ENCODE peak calls at places on chromosomes 12 and 14, in eight cellular contexts. One of them, this sample, is unnamed.

GRCh38 chr12:92105110-92105509 is 40.5 kb downstream of the BTG1 start:
- DNase-seq in CD4-positive, alpha-beta T cell: no peak
- DNase-seq in cardiac muscle cell: no peak
- DNase-seq in AG04450: no peak
- DNase-seq in HL-60: no peak
- DNase-seq in left lung: no peak
- DNase-seq in IMR-90: no peak
- DNase-seq in coronary artery: no peak
- DNase-seq in this sample: no peak

GRCh38 chr14:37172024-37172869 is at the start of gene SLC25A21:
- DNase-seq in CD4-positive, alpha-beta T cell: no peak
- DNase-seq in cardiac muscle cell: peak; percentile 81
- DNase-seq in AG04450: peak; percentile 59
- DNase-seq in HL-60: peak; percentile 2
- DNase-seq in left lung: peak; percentile 87
- DNase-seq in IMR-90: peak; percentile 82
- DNase-seq in coronary artery: peak; percentile 79
- DNase-seq in this sample: peak; percentile 86

GRCh38 chr14:100820945-100821344 is 5.0 kb upstream of the MEG3 start:
- DNase-seq in CD4-positive, alpha-beta T cell: no peak
- DNase-seq in cardiac muscle cell: no peak
- DNase-seq in AG04450: no peak
- DNase-seq in HL-60: no peak
- DNase-seq in left lung: no peak
- DNase-seq in IMR-90: no peak
- DNase-seq in coronary artery: no peak
- DNase-seq in this sample: no peak

GRCh38 chr12:76470028-76470939 is 89.3 kb downstream of the OSBPL8 start:
- DNase-seq in CD4-positive, alpha-beta T cell: no peak
- DNase-seq in cardiac muscle cell: peak; percentile 83
- DNase-seq in AG04450: peak; percentile 51
- DNase-seq in HL-60: peak; percentile 14
- DNase-seq in left lung: no peak
- DNase-seq in IMR-90: peak; percentile 93
- DNase-seq in coronary artery: no peak
- DNase-seq in this sample: no peak

GRCh38 chr14:64196668-64197411 is 97.3 kb downstream of the ESR2 start:
- DNase-seq in CD4-positive, alpha-beta T cell: no peak
- DNase-seq in cardiac muscle cell: peak; percentile 63
- DNase-seq in AG04450: peak; percentile 11
- DNase-seq in HL-60: no peak
- DNase-seq in left lung: peak; percentile 87
- DNase-seq in IMR-90: peak; percentile 64
- DNase-seq in coronary artery: no peak
- DNase-seq in this sample: no peak

GRCh38 chr14:60922050-60922449 is 58.8 kb downstream of the TRMT5 start:
- DNase-seq in CD4-positive, alpha-beta T cell: no peak
- DNase-seq in cardiac muscle cell: peak; percentile 9
- DNase-seq in AG04450: no peak
- DNase-seq in HL-60: no peak
- DNase-seq in left lung: no peak
- DNase-seq in IMR-90: peak; percentile 62
- DNase-seq in coronary artery: no peak
- DNase-seq in this sample: no peak

GRCh38 chr12:75660805-75661404 is 149.5 kb upstream of the KRR1 start:
- DNase-seq in CD4-positive, alpha-beta T cell: no peak
- DNase-seq in cardiac muscle cell: no peak
- DNase-seq in AG04450: no peak
- DNase-seq in HL-60: no peak
- DNase-seq in left lung: no peak
- DNase-seq in IMR-90: peak; percentile 90
- DNase-seq in coronary artery: no peak
- DNase-seq in this sample: no peak

GRCh38 chr14:80313806-80314205 is 102.5 kb upstream of the DIO2 start:
- DNase-seq in CD4-positive, alpha-beta T cell: no peak
- DNase-seq in cardiac muscle cell: no peak
- DNase-seq in AG04450: peak; percentile 11
- DNase-seq in HL-60: no peak
- DNase-seq in left lung: no peak
- DNase-seq in IMR-90: peak; percentile 34
- DNase-seq in coronary artery: no peak
- DNase-seq in this sample: no peak

GRCh38 chr14:69501362-69501964 is 16.9 kb downstream of the PLEKHD1 start:
- DNase-seq in CD4-positive, alpha-beta T cell: no peak
- DNase-seq in cardiac muscle cell: peak; percentile 51
- DNase-seq in AG04450: no peak
- DNase-seq in HL-60: no peak
- DNase-seq in left lung: no peak
- DNase-seq in IMR-90: peak; percentile 15
- DNase-seq in coronary artery: no peak
- DNase-seq in this sample: peak; percentile 45

GRCh38 chr14:23074906-23075305 is 17.6 kb upstream of the CDH24 start:
- DNase-seq in CD4-positive, alpha-beta T cell: no peak
- DNase-seq in cardiac muscle cell: no peak
- DNase-seq in AG04450: no peak
- DNase-seq in HL-60: no peak
- DNase-seq in left lung: no peak
- DNase-seq in IMR-90: no peak
- DNase-seq in coronary artery: no peak
- DNase-seq in this sample: no peak

GRCh38 chr14:62436256-62436655 is 609.0 kb downstream of the KCNH5 start:
- DNase-seq in CD4-positive, alpha-beta T cell: no peak
- DNase-seq in cardiac muscle cell: no peak
- DNase-seq in AG04450: no peak
- DNase-seq in HL-60: no peak
- DNase-seq in left lung: no peak
- DNase-seq in IMR-90: no peak
- DNase-seq in coronary artery: no peak
- DNase-seq in this sample: no peak

GRCh38 chr12:106841471-106842302 is 67.2 kb downstream of the RIC8B start:
- DNase-seq in CD4-positive, alpha-beta T cell: peak; percentile 16
- DNase-seq in cardiac muscle cell: peak; percentile 71
- DNase-seq in AG04450: no peak
- DNase-seq in HL-60: peak; percentile 20
- DNase-seq in left lung: no peak
- DNase-seq in IMR-90: peak; percentile 45
- DNase-seq in coronary artery: no peak
- DNase-seq in this sample: no peak

GRCh38 chr12:75825686-75826085 is 205.9 kb downstream of the PHLDA1 start:
- DNase-seq in CD4-positive, alpha-beta T cell: no peak
- DNase-seq in cardiac muscle cell: peak; percentile 79
- DNase-seq in AG04450: peak; percentile 39
- DNase-seq in HL-60: no peak
- DNase-seq in left lung: no peak
- DNase-seq in IMR-90: peak; percentile 86
- DNase-seq in coronary artery: no peak
- DNase-seq in this sample: no peak

GRCh38 chr12:80019691-80020090 is 79.6 kb upstream of the OTOGL start:
- DNase-seq in CD4-positive, alpha-beta T cell: no peak
- DNase-seq in cardiac muscle cell: no peak
- DNase-seq in AG04450: no peak
- DNase-seq in HL-60: no peak
- DNase-seq in left lung: no peak
- DNase-seq in IMR-90: no peak
- DNase-seq in coronary artery: no peak
- DNase-seq in this sample: no peak

GRCh38 chr12:85057370-85057963 is 21.3 kb downstream of the LRRIQ1 start:
- DNase-seq in CD4-positive, alpha-beta T cell: no peak
- DNase-seq in cardiac muscle cell: peak; percentile 67
- DNase-seq in AG04450: peak; percentile 13
- DNase-seq in HL-60: peak; percentile 23
- DNase-seq in left lung: no peak
- DNase-seq in IMR-90: peak; percentile 41
- DNase-seq in coronary artery: no peak
- DNase-seq in this sample: no peak

GRCh38 chr12:109902866-109903265 is 2.8 kb downstream of the TCHP start:
- DNase-seq in CD4-positive, alpha-beta T cell: no peak
- DNase-seq in cardiac muscle cell: no peak
- DNase-seq in AG04450: no peak
- DNase-seq in HL-60: no peak
- DNase-seq in left lung: no peak
- DNase-seq in IMR-90: no peak
- DNase-seq in coronary artery: no peak
- DNase-seq in this sample: no peak

GRCh38 chr12:19848426-19848825 is 409.1 kb downstream of the AEBP2 start:
- DNase-seq in CD4-positive, alpha-beta T cell: no peak
- DNase-seq in cardiac muscle cell: peak; percentile 59
- DNase-seq in AG04450: no peak
- DNase-seq in HL-60: no peak
- DNase-seq in left lung: no peak
- DNase-seq in IMR-90: no peak
- DNase-seq in coronary artery: no peak
- DNase-seq in this sample: no peak

GRCh38 chr12:69682136-69682755 is 16.9 kb downstream of the BEST3 start:
- DNase-seq in CD4-positive, alpha-beta T cell: no peak
- DNase-seq in cardiac muscle cell: no peak
- DNase-seq in AG04450: no peak
- DNase-seq in HL-60: no peak
- DNase-seq in left lung: no peak
- DNase-seq in IMR-90: no peak
- DNase-seq in coronary artery: no peak
- DNase-seq in this sample: no peak

GRCh38 chr14:54698501-54698900 is 131.6 kb downstream of the SAMD4A start:
- DNase-seq in CD4-positive, alpha-beta T cell: no peak
- DNase-seq in cardiac muscle cell: no peak
- DNase-seq in AG04450: no peak
- DNase-seq in HL-60: no peak
- DNase-seq in left lung: no peak
- DNase-seq in IMR-90: no peak
- DNase-seq in coronary artery: no peak
- DNase-seq in this sample: no peak

GRCh38 chr14:20429801-20430669 is 5.9 kb downstream of the KLHL33 start:
- DNase-seq in CD4-positive, alpha-beta T cell: no peak
- DNase-seq in cardiac muscle cell: no peak
- DNase-seq in AG04450: no peak
- DNase-seq in HL-60: no peak
- DNase-seq in left lung: no peak
- DNase-seq in IMR-90: no peak
- DNase-seq in coronary artery: no peak
- DNase-seq in this sample: no peak

GRCh38 chr14:24219080-24219479 is 3.2 kb upstream of the MDP1 start:
- DNase-seq in CD4-positive, alpha-beta T cell: no peak
- DNase-seq in cardiac muscle cell: no peak
- DNase-seq in AG04450: no peak
- DNase-seq in HL-60: no peak
- DNase-seq in left lung: no peak
- DNase-seq in IMR-90: no peak
- DNase-seq in coronary artery: peak; percentile 28
- DNase-seq in this sample: no peak

GRCh38 chr12:57896437-57897201 is 44.7 kb upstream of the ATP23 start:
- DNase-seq in CD4-positive, alpha-beta T cell: no peak
- DNase-seq in cardiac muscle cell: peak; percentile 88
- DNase-seq in AG04450: peak; percentile 37
- DNase-seq in HL-60: no peak
- DNase-seq in left lung: peak; percentile 86
- DNase-seq in IMR-90: peak; percentile 64
- DNase-seq in coronary artery: peak; percentile 89
- DNase-seq in this sample: no peak

GRCh38 chr14:72182773-72183432 is 250.7 kb downstream of the RGS6 start:
- DNase-seq in CD4-positive, alpha-beta T cell: no peak
- DNase-seq in cardiac muscle cell: no peak
- DNase-seq in AG04450: no peak
- DNase-seq in HL-60: no peak
- DNase-seq in left lung: no peak
- DNase-seq in IMR-90: no peak
- DNase-seq in coronary artery: no peak
- DNase-seq in this sample: no peak

GRCh38 chr14:72183631-72184030 is 251.4 kb downstream of the RGS6 start:
- DNase-seq in CD4-positive, alpha-beta T cell: no peak
- DNase-seq in cardiac muscle cell: no peak
- DNase-seq in AG04450: no peak
- DNase-seq in HL-60: no peak
- DNase-seq in left lung: no peak
- DNase-seq in IMR-90: no peak
- DNase-seq in coronary artery: no peak
- DNase-seq in this sample: no peak

DNA sequence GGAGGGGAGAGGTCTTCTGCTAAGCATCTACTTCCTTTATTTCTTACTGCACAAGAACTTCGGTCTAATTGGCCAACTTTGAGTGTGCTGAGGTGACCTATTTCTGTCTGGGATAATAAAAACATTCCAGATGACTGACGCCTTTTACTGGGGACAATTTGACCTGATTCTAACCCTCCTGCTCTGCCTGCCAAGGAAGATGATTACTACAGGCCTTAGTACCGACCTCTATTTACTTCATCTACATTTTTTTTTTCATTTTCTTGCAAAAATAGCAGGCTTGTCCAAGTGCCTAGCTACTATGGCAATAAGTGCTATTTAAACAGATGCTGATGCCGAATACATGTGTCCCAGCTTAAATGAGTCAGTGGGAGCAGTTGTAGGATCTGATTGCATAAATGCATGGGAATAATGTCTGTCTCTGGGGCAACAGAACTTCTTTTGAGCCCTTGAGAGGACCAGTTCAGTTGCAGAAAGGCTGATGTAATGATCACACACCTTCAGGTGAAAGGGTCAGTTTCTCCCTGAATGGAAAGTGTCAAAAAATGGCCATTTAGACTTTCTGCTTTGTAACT is 254.3 kb downstream of the RGS6 start:
- DNase-seq in CD4-positive, alpha-beta T cell: no peak
- DNase-seq in cardiac muscle cell: no peak
- DNase-seq in AG04450: no peak
- DNase-seq in HL-60: no peak
- DNase-seq in left lung: no peak
- DNase-seq in IMR-90: no peak
- DNase-seq in coronary artery: no peak
- DNase-seq in this sample: no peak
- H3K27ac ChIP-seq in CD4-positive, alpha-beta T cell: no peak overlapping the region
- H3K27ac ChIP-seq in cardiac muscle cell: no peak overlapping the region
- H3K27ac ChIP-seq in AG04450: no peak overlapping the region
- H3K27ac ChIP-seq in HL-60: no peak overlapping the region
- H3K27ac ChIP-seq in left lung: no peak overlapping the region
- H3K27ac ChIP-seq in IMR-90: no peak overlapping the region
- H3K27ac ChIP-seq in coronary artery: peak overlapping the region; percentile 51
- H3K27ac ChIP-seq in this sample: no peak overlapping the region

GRCh38 chr12:48716493-48717251 is at the start of gene CCNT1:
- DNase-seq in CD4-positive, alpha-beta T cell: peak; percentile 95
- DNase-seq in cardiac muscle cell: peak; percentile 100
- DNase-seq in AG04450: peak; percentile 99
- DNase-seq in HL-60: peak; percentile 100
- DNase-seq in left lung: peak; percentile 99
- DNase-seq in IMR-90: peak; percentile 100
- DNase-seq in coronary artery: peak; percentile 100
- DNase-seq in this sample: peak; percentile 98
- H3K27ac ChIP-seq in CD4-positive, alpha-beta T cell: peak within 1 kb of the TSS; percentile 97
- H3K27ac ChIP-seq in cardiac muscle cell: peak within 1 kb of the TSS; percentile 90
- H3K27ac ChIP-seq in AG04450: peak within 1 kb of the TSS; percentile 97
- H3K27ac ChIP-seq in HL-60: peak within 1 kb of the TSS; percentile 96
- H3K27ac ChIP-seq in left lung: peak within 1 kb of the TSS; percentile 89
- H3K27ac ChIP-seq in IMR-90: peak within 1 kb of the TSS; percentile 85
- H3K27ac ChIP-seq in coronary artery: peak within 1 kb of the TSS; percentile 97
- H3K27ac ChIP-seq in this sample: peak within 1 kb of the TSS; percentile 70

GRCh38 chr12:72295101-72295500 is 22.9 kb downstream of the TRHDE start:
- DNase-seq in CD4-positive, alpha-beta T cell: no peak
- DNase-seq in cardiac muscle cell: no peak
- DNase-seq in AG04450: no peak
- DNase-seq in HL-60: no peak
- DNase-seq in left lung: peak; percentile 58
- DNase-seq in IMR-90: peak; percentile 43
- DNase-seq in coronary artery: no peak
- DNase-seq in this sample: peak; percentile 28
- H3K27ac ChIP-seq in CD4-positive, alpha-beta T cell: no peak overlapping the region
- H3K27ac ChIP-seq in cardiac muscle cell: no peak overlapping the region
- H3K27ac ChIP-seq in AG04450: peak overlapping the region; percentile 76
- H3K27ac ChIP-seq in HL-60: no peak overlapping the region
- H3K27ac ChIP-seq in left lung: no peak overlapping the region
- H3K27ac ChIP-seq in IMR-90: peak overlapping the region; percentile 100
- H3K27ac ChIP-seq in coronary artery: no peak overlapping the region
- H3K27ac ChIP-seq in this sample: no peak overlapping the region

GRCh38 chr14:33765251-33765650 is 185.6 kb downstream of the EGLN3 start:
- DNase-seq in CD4-positive, alpha-beta T cell: no peak
- DNase-seq in cardiac muscle cell: peak; percentile 93
- DNase-seq in AG04450: no peak
- DNase-seq in HL-60: no peak
- DNase-seq in left lung: no peak
- DNase-seq in IMR-90: no peak
- DNase-seq in coronary artery: no peak
- DNase-seq in this sample: no peak
- H3K27ac ChIP-seq in CD4-positive, alpha-beta T cell: no peak overlapping the region
- H3K27ac ChIP-seq in cardiac muscle cell: peak overlapping the region; percentile 44
- H3K27ac ChIP-seq in AG04450: no peak overlapping the region
- H3K27ac ChIP-seq in HL-60: no peak overlapping the region
- H3K27ac ChIP-seq in left lung: no peak overlapping the region
- H3K27ac ChIP-seq in IMR-90: no peak overlapping the region
- H3K27ac ChIP-seq in coronary artery: no peak overlapping the region
- H3K27ac ChIP-seq in this sample: no peak overlapping the region